ENCODE peak calls at places on chromosomes 11 and 22, in ten cellular contexts. B is mesenchymal stem cell; R is esophagus squamous epithelium; P is GM23338; G is neuronal stem cell; C is CD4-positive, alpha-beta T cell; Y is GM23248; U is adrenal gland; Q is lung; O is IMR-90. E is an unnamed sample.

GRCh38 chr11:80937831-80938230 is 1497.0 kb upstream of the TENM4 start:
- DNase-seq in R (no peak), C (no peak), O (no peak), B (peak), P (no peak), Q (no peak), U (no peak), Y (peak), G (no peak), E (no peak)

GRCh38 chr22:28002181-28002700 is 83.2 kb upstream of the PITPNB start:
- DNase-seq in G (no peak), U (no peak), R (no peak), O (no peak), P (no peak), Q (no peak), C (no peak), Y (peak), B (no peak), E (no peak)

GRCh38 chr11:63917685-63918523 is 940 bp upstream of the RCOR2 start:
- DNase-seq in Q (no peak), Y (peak), C (peak), O (no peak), B (peak), U (peak), G (peak), R (no peak), P (peak), E (peak)

GRCh38 chr11:130174642-130175041 is 15.1 kb downstream of the ST14 start:
- DNase-seq in G (no peak), U (no peak), Y (no peak), P (no peak), Q (no peak), R (no peak), O (no peak), B (no peak), C (no peak), E (no peak)

GRCh38 chr11:110531056-110531756 is 101.5 kb downstream of the FDX1 start:
- DNase-seq in Q (no peak), Y (peak), U (peak), B (no peak), P (no peak), G (no peak), O (peak), R (no peak), C (no peak), E (no peak)

GRCh38 chr11:19738124-19738523 is 25.5 kb downstream of the NAV2 start:
- DNase-seq in O (no peak), Y (no peak), U (no peak), Q (no peak), B (no peak), C (no peak), G (no peak), R (no peak), P (no peak), E (no peak)

GRCh38 chr22:46537946-46538815 is 761 bp upstream of the CELSR1 start:
- DNase-seq in Q (no peak), B (no peak), U (no peak), G (peak), Y (peak), P (peak), C (no peak), O (peak), R (no peak), E (no peak)

GRCh38 chr11:133999355-133999754 is 42.6 kb upstream of the IGSF9B start:
- DNase-seq in O (no peak), P (no peak), G (no peak), Y (no peak), C (no peak), B (no peak), U (no peak), Q (no peak), R (no peak), E (no peak)

GRCh38 chr11:113293936-113294335 is 20.4 kb upstream of the TTC12 start:
- DNase-seq in C (no peak), R (no peak), B (no peak), O (no peak), Q (no peak), Y (no peak), G (no peak), P (no peak), U (no peak), E (no peak)

GRCh38 chr11:924406-925157 is 1.1 kb upstream of the AP2A2 start:
- DNase-seq in C (no peak), G (no peak), O (no peak), Q (no peak), R (no peak), B (no peak), P (no peak), Y (no peak), U (no peak), E (no peak)

GRCh38 chr11:35145249-35145648 is 6.3 kb downstream of the CD44 start:
- DNase-seq in C (no peak), Y (peak), B (peak), P (no peak), U (no peak), R (no peak), O (peak), G (no peak), Q (no peak), E (peak)

GRCh38 chr11:8265681-8266241 is 2.1 kb upstream of the LMO1 start:
- DNase-seq in B (no peak), Q (no peak), O (no peak), U (no peak), Y (peak), R (no peak), C (no peak), G (no peak), P (peak), E (no peak)

GRCh38 chr11:66607126-66607834 is 9.2 kb upstream of the RBM14 start:
- DNase-seq in C (no peak), G (no peak), R (no peak), O (peak), U (peak), Y (peak), B (no peak), Q (peak), P (no peak), E (no peak)

GRCh38 chr11:9776203-9776602 is 112.3 kb downstream of the SWAP70 start:
- DNase-seq in P (no peak), Q (no peak), R (no peak), B (no peak), U (no peak), C (no peak), G (no peak), O (no peak), Y (no peak), E (no peak)

GRCh38 chr11:25755918-25756584 is 575.9 kb upstream of the ANO3 start:
- DNase-seq in R (no peak), U (no peak), G (no peak), B (no peak), Y (no peak), C (no peak), Q (no peak), O (no peak), P (no peak), E (no peak)

GRCh38 chr22:33332538-33332937 is 274.4 kb upstream of the SYN3 start:
- DNase-seq in O (no peak), G (no peak), R (no peak), Y (no peak), C (no peak), P (no peak), Q (no peak), B (no peak), U (no peak), E (no peak)

GRCh38 chr11:72773291-72773690 is 20.6 kb downstream of the STARD10 start:
- DNase-seq in Q (no peak), C (no peak), O (peak), R (no peak), U (peak), Y (peak), G (no peak), B (peak), P (no peak), E (no peak)

GRCh38 chr22:27463121-27463520 is 338.4 kb downstream of the MN1 start:
- DNase-seq in Q (no peak), R (no peak), G (no peak), O (no peak), B (no peak), P (no peak), C (no peak), U (no peak), Y (peak), E (no peak)

GRCh38 chr11:126594921-126595367 is 239.5 kb downstream of the ST3GAL4 start:
- DNase-seq in Q (peak), R (no peak), P (no peak), Y (no peak), G (no peak), O (no peak), U (no peak), B (no peak), C (no peak), E (no peak)

GRCh38 chr11:36367806-36368680 is 72.0 kb downstream of the PRR5L start:
- DNase-seq in B (no peak), U (no peak), Y (no peak), G (no peak), C (no peak), R (no peak), Q (no peak), P (no peak), O (no peak), E (no peak)

GRCh38 chr11:36215688-36216050 is 73.6 kb downstream of the COMMD9 start:
- DNase-seq in Y (no peak), B (no peak), P (no peak), Q (no peak), U (no peak), G (no peak), O (no peak), C (no peak), R (no peak), E (no peak)

GRCh38 chr11:116603783-116604323 is 168.9 kb downstream of the BUD13 start:
- DNase-seq in U (no peak), B (no peak), Q (no peak), G (no peak), P (no peak), O (no peak), Y (no peak), C (no peak), R (no peak), E (no peak)

GRCh38 chr11:72326151-72326842 is 82.3 kb upstream of the PHOX2A start:
- DNase-seq in U (no peak), B (peak), Q (no peak), P (no peak), Y (peak), O (peak), G (no peak), R (no peak), C (no peak), E (no peak)

GRCh38 chr11:67316882-67317364 is 13.6 kb downstream of the SSH3 start:
- DNase-seq in Q (no peak), R (no peak), B (no peak), G (no peak), U (no peak), Y (peak), P (no peak), O (peak), C (no peak), E (no peak)

DNA sequence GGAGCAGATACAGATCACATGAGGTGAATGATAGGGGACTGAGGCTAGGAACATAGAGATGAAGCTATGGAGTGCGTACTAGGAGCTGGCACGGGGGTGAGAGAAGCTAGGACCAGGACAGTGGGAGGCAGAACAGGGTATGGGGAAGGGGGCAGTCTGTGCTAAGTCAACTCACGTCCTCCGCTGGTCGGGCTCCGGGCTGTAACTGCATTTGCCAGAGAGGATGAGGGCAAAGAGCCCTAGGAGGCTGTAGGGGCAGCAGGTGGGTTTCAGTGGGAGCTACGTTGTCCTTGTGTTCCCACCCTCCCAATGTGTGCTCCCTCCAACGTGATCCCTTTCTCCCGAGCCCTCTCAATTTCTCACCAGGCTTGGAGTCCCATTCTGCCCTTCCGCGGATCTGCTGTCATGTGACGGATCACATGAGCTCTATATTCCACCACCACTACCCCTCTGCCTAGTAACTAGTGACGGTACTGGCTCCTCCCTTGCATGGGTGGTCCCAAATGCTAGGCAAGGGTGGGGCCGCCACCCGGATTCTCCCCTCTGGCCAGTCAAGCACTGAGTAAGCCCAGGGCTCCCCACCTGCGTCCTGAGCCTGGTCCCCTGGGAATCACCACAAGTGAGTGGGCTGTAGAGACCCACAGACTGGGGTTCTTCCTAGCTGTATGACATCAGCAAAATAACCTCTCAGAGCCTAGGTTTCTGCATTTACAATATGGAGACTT is at the start of gene TPP1:
- DNase-seq in C (peak), R (peak), Y (peak), G (peak), U (peak), O (peak), Q (peak), B (peak), P (peak), E (peak)
- H3K27ac ChIP-seq in C (peak), R (peak), Y (peak), G (no peak), U (peak), O (peak), Q (peak), B (peak), P (no peak), E (peak)

GRCh38 chr11:18014876-18015275 is 2.0 kb upstream of the SERGEF start:
- DNase-seq in Q (no peak), O (no peak), C (no peak), G (no peak), P (no peak), Y (no peak), U (no peak), B (no peak), R (no peak), E (no peak)

GRCh38 chr11:18013790-18014507 is 1.1 kb upstream of the SERGEF start:
- DNase-seq in O (no peak), Y (peak), G (no peak), R (no peak), U (peak), C (no peak), Q (no peak), B (peak), P (peak), E (no peak)

GRCh38 chr11:18012314-18012905 is 437 bp downstream of the SERGEF start:
- DNase-seq in P (peak), Y (no peak), O (peak), R (no peak), U (peak), C (peak), B (peak), G (no peak), Q (peak), E (no peak)

GRCh38 chr11:18011633-18012313 is 1.1 kb downstream of the SERGEF start:
- DNase-seq in P (no peak), Y (peak), O (no peak), R (no peak), B (no peak), G (no peak), C (no peak), U (no peak), Q (no peak), E (no peak)

GRCh38 chr11:18012906-18013781 is at the start of gene SERGEF:
- DNase-seq in U (peak), O (peak), Y (peak), C (peak), P (peak), Q (peak), B (peak), R (peak), G (peak), E (peak)
- H3K27ac ChIP-seq in U (no peak), O (peak), Y (no peak), C (peak), P (peak), Q (peak), B (peak), R (peak), G (peak), E (peak)

GRCh38 chr11:73978576-73979086 is 4.0 kb downstream of the UCP2 start:
- DNase-seq in C (no peak), Y (peak), Q (no peak), U (no peak), B (no peak), R (no peak), P (no peak), O (peak), G (no peak), E (peak)
- H3K27ac ChIP-seq in C (peak), Y (no peak), Q (no peak), U (no peak), B (no peak), R (no peak), P (no peak), O (no peak), G (no peak), E (peak)

GRCh38 chr11:75344186-75344585 is 7.3 kb downstream of the ARRB1 start:
- DNase-seq in O (no peak), G (no peak), C (no peak), Y (no peak), Q (no peak), B (no peak), U (no peak), R (no peak), P (no peak), E (no peak)
- H3K27ac ChIP-seq in O (no peak), G (no peak), C (peak), Y (no peak), Q (peak), B (no peak), U (no peak), R (peak), P (no peak), E (peak)